ENCODE peak calls at places on chromosomes 16 and 17, in eight cellular contexts. R is H9; G is colonic mucosa; Z is epithelial cell of prostate; E is IMR-90; H is stimulated activated CD8-positive, alpha-beta memory T cell treated with anti-CD3 and anti-CD28 coated beads, Interleukin-4, amount 100 ng/mL, for 24 hours; J is left ventricle myocardium inferior; O is EL. Q is an unnamed sample.

GRCh38 chr17:8016632-8017424 is 14.4 kb downstream of the GUCY2D start:
- DNase-seq in R (peak), G (peak), Z (no peak), E (no peak), H (no peak), J (no peak), O (peak), Q (peak)

GRCh38 chr17:57557793-57558681 is 187.1 kb downstream of the CCDC182 start:
- DNase-seq in R (no peak), G (no peak), Z (no peak), E (peak), H (no peak), J (no peak), O (peak), Q (no peak)

GRCh38 chr16:17371014-17371296 is 99.8 kb downstream of the XYLT1 start:
- DNase-seq in R (no peak), G (no peak), Z (no peak), E (no peak), H (no peak), J (no peak), O (no peak), Q (no peak)

GRCh38 chr16:1708768-1709180 is 2.8 kb downstream of the MAPK8IP3 start:
- DNase-seq in R (no peak), G (no peak), Z (no peak), E (peak), H (peak), J (peak), O (no peak), Q (no peak)

GRCh38 chr16:77816293-77816692 is 27.9 kb downstream of the VAT1L start:
- DNase-seq in R (no peak), G (no peak), Z (no peak), E (peak), H (no peak), J (no peak), O (no peak), Q (no peak)

GRCh38 chr17:83119987-83120864 is 40.8 kb downstream of the METRNL start:
- DNase-seq in R (no peak), G (no peak), Z (no peak), E (no peak), H (no peak), J (peak), O (no peak), Q (no peak)

GRCh38 chr16:27455700-27456099 is 53.7 kb downstream of the IL21R start:
- DNase-seq in R (no peak), G (no peak), Z (no peak), E (no peak), H (no peak), J (no peak), O (no peak), Q (no peak)

GRCh38 chr17:27506348-27507218 is 50.3 kb downstream of the KSR1 start:
- DNase-seq in R (peak), G (no peak), Z (no peak), E (no peak), H (no peak), J (no peak), O (no peak), Q (no peak)

GRCh38 chr17:13545941-13546340 is 55.8 kb downstream of the HS3ST3A1 start:
- DNase-seq in R (no peak), G (no peak), Z (no peak), E (no peak), H (no peak), J (no peak), O (no peak), Q (no peak)

GRCh38 chr17:66930933-66931332 is 33.6 kb upstream of the CACNG4 start:
- DNase-seq in R (peak), G (no peak), Z (no peak), E (no peak), H (no peak), J (no peak), O (no peak), Q (peak)

GRCh38 chr17:38451030-38451839 is 23.0 kb downstream of the ARHGAP23 start:
- DNase-seq in R (peak), G (no peak), Z (no peak), E (peak), H (no peak), J (peak), O (peak), Q (no peak)

GRCh38 chr16:17194190-17194780 is 276.5 kb downstream of the XYLT1 start:
- DNase-seq in R (peak), G (peak), Z (no peak), E (peak), H (peak), J (peak), O (peak), Q (peak)

GRCh38 chr17:78717431-78717980 is 64.6 kb downstream of the CYTH1 start:
- DNase-seq in R (no peak), G (no peak), Z (no peak), E (peak), H (no peak), J (no peak), O (peak), Q (peak)

GRCh38 chr17:57605734-57606105 is 139.4 kb downstream of the CCDC182 start:
- DNase-seq in R (no peak), G (no peak), Z (no peak), E (no peak), H (no peak), J (no peak), O (no peak), Q (no peak)

GRCh38 chr17:27596571-27597187 is 34.3 kb upstream of the LGALS9 start:
- DNase-seq in R (no peak), G (no peak), Z (no peak), E (no peak), H (no peak), J (no peak), O (no peak), Q (no peak)

Q was measured in testis.